ENCODE peak calls at places on chromosomes 7 and 10, in nine cellular contexts. W, H, U, L, Y, M, Q, B and S are unnamed samples.

GRCh38 chr10:88949912-88950664 is 2.5 kb downstream of the ACTA2 start:
- DNase-seq in W (no peak), H (no peak), U (no peak), L (no peak), Y (no peak), M (no peak), Q (no peak), B (no peak), S (no peak)

GRCh38 chr10:49183596-49184542 is 4.3 kb downstream of the TMEM273 start:
- DNase-seq in W (no peak), H (no peak), U (no peak), L (no peak), Y (no peak), M (no peak), Q (no peak), B (no peak), S (no peak)

GRCh38 chr7:5225616-5226290 is 35.7 kb downstream of the WIPI2 start:
- DNase-seq in W (no peak), H (no peak), U (no peak), L (no peak), Y (no peak), M (no peak), Q (no peak), B (no peak), S (no peak)

GRCh38 chr10:33808475-33808874 is 474.0 kb upstream of the NRP1 start:
- DNase-seq in W (no peak), H (no peak), U (no peak), L (no peak), Y (no peak), M (no peak), Q (no peak), B (no peak), S (no peak)

GRCh38 chr10:56327117-56327516 is 33.9 kb downstream of the ZWINT start:
- DNase-seq in W (no peak), H (no peak), U (no peak), L (no peak), Y (no peak), M (no peak), Q (no peak), B (no peak), S (no peak)

GRCh38 chr10:78215645-78216044 is 182.0 kb downstream of the RPS24 start:
- DNase-seq in W (no peak), H (peak; percentile 13), U (no peak), L (no peak), Y (no peak), M (peak; percentile 4), Q (no peak), B (no peak), S (no peak)

GRCh38 chr10:5599613-5600520 is 66.5 kb downstream of the ASB13 start:
- DNase-seq in W (no peak), H (no peak), U (no peak), L (no peak), Y (no peak), M (no peak), Q (no peak), B (no peak), S (no peak)

GRCh38 chr7:111053035-111053434 is 37.9 kb upstream of the LRRN3 start:
- DNase-seq in W (no peak), H (no peak), U (no peak), L (peak; percentile 42), Y (no peak), M (no peak), Q (no peak), B (no peak), S (no peak)

GRCh38 chr7:106978425-106979386 is 65.8 kb upstream of the PRKAR2B start:
- DNase-seq in W (no peak), H (no peak), U (no peak), L (no peak), Y (no peak), M (no peak), Q (no peak), B (no peak), S (no peak)

GRCh38 chr7:130242198-130243014 is 24.3 kb upstream of the CPA2 start:
- DNase-seq in W (peak; percentile 73), H (no peak), U (no peak), L (peak; percentile 63), Y (peak; percentile 14), M (no peak), Q (peak; percentile 40), B (peak; percentile 65), S (peak; percentile 39)

GRCh38 chr10:120414946-120415345 is 42.1 kb upstream of the PLPP4 start:
- DNase-seq in W (no peak), H (no peak), U (no peak), L (no peak), Y (no peak), M (no peak), Q (no peak), B (no peak), S (no peak)

GRCh38 chr7:1005303-1005702 is 22.3 kb downstream of the CYP2W1 start:
- DNase-seq in W (no peak), H (no peak), U (no peak), L (no peak), Y (no peak), M (no peak), Q (no peak), B (no peak), S (no peak)

GRCh38 chr10:69769395-69769989 is 32.2 kb upstream of the COL13A1 start:
- DNase-seq in W (peak; percentile 91), H (peak; percentile 40), U (no peak), L (no peak), Y (no peak), M (no peak), Q (peak; percentile 67), B (peak; percentile 94), S (peak; percentile 30)

GRCh38 chr10:24119919-24120318 is 89.0 kb upstream of the KIAA1217 start:
- DNase-seq in W (no peak), H (no peak), U (no peak), L (no peak), Y (no peak), M (no peak), Q (no peak), B (no peak), S (no peak)

GRCh38 chr10:116742367-116743265 is at the start of gene HSPA12A:
- DNase-seq in W (peak; percentile 97), H (peak; percentile 90), U (peak; percentile 81), L (peak; percentile 26), Y (peak; percentile 24), M (no peak), Q (peak; percentile 77), B (peak; percentile 66), S (peak; percentile 64)

GRCh38 chr10:19987931-19988330 is 171.7 kb downstream of the PLXDC2 start:
- DNase-seq in W (no peak), H (no peak), U (no peak), L (no peak), Y (no peak), M (no peak), Q (no peak), B (no peak), S (no peak)

GRCh38 chr7:31114593-31115343 is 62.7 kb downstream of the ADCYAP1R1 start:
- DNase-seq in W (peak; percentile 64), H (peak; percentile 81), U (no peak), L (no peak), Y (no peak), M (no peak), Q (peak; percentile 46), B (peak; percentile 22), S (peak; percentile 30)

GRCh38 chr7:36896956-36897594 is 172.8 kb upstream of the AOAH start:
- DNase-seq in W (peak; percentile 9), H (no peak), U (no peak), L (no peak), Y (no peak), M (no peak), Q (no peak), B (no peak), S (no peak)

GRCh38 chr7:156811706-156812105 is 81.3 kb downstream of the LMBR1 start:
- DNase-seq in W (no peak), H (no peak), U (no peak), L (no peak), Y (no peak), M (no peak), Q (no peak), B (no peak), S (no peak)

GRCh38 chr7:95725170-95725569 is 47.2 kb upstream of the DYNC1I1 start:
- DNase-seq in W (peak; percentile 21), H (peak; percentile 38), U (no peak), L (peak; percentile 58), Y (no peak), M (no peak), Q (no peak), B (no peak), S (no peak)

GRCh38 chr7:120233338-120233737 is 39.6 kb upstream of the KCND2 start:
- DNase-seq in W (no peak), H (no peak), U (no peak), L (no peak), Y (no peak), M (no peak), Q (no peak), B (no peak), S (no peak)

GRCh38 chr7:128957613-128958012 is 19.9 kb downstream of the IRF5 start:
- DNase-seq in W (no peak), H (no peak), U (no peak), L (no peak), Y (no peak), M (no peak), Q (no peak), B (no peak), S (no peak)

GRCh38 chr10:5532618-5533097 is 7.9 kb downstream of the CALML3 start:
- DNase-seq in W (no peak), H (no peak), U (no peak), L (no peak), Y (no peak), M (no peak), Q (no peak), B (no peak), S (no peak)

GRCh38 chr10:73992899-73993788 is 4.8 kb upstream of the VCL start:
- DNase-seq in W (no peak), H (no peak), U (no peak), L (no peak), Y (no peak), M (no peak), Q (no peak), B (no peak), S (no peak)

GRCh38 chr7:122984021-122984420 is 11.5 kb downstream of the TAS2R16 start:
- DNase-seq in W (no peak), H (no peak), U (no peak), L (no peak), Y (no peak), M (no peak), Q (no peak), B (no peak), S (no peak)

GRCh38 chr7:205117-206010 is 13.0 kb downstream of the FAM20C start:
- DNase-seq in W (no peak), H (no peak), U (no peak), L (no peak), Y (no peak), M (no peak), Q (no peak), B (no peak), S (no peak)

GRCh38 chr7:149774237-149775175 is 1.1 kb upstream of the ZNF467 start:
- DNase-seq in W (no peak), H (no peak), U (no peak), L (peak; percentile 22), Y (no peak), M (no peak), Q (peak; percentile 9), B (no peak), S (no peak)

GRCh38 chr10:71049994-71050393 is 161.6 kb upstream of the PCBD1 start:
- DNase-seq in W (no peak), H (no peak), U (no peak), L (no peak), Y (no peak), M (no peak), Q (no peak), B (no peak), S (no peak)

GRCh38 chr10:32582946-32583345 is 137.0 kb downstream of the CCDC7 start:
- DNase-seq in W (no peak), H (no peak), U (no peak), L (no peak), Y (no peak), M (no peak), Q (no peak), B (no peak), S (peak; percentile 56)

GRCh38 chr10:58897708-58898107 is 278.7 kb upstream of the PHYHIPL start:
- DNase-seq in W (no peak), H (no peak), U (no peak), L (no peak), Y (no peak), M (no peak), Q (no peak), B (no peak), S (no peak)

GRCh38 chr10:77614778-77615625 is 22.6 kb downstream of the KCNMA1 start:
- DNase-seq in W (no peak), H (no peak), U (no peak), L (no peak), Y (no peak), M (no peak), Q (no peak), B (no peak), S (no peak)